ENCODE peak calls at places on chromosomes 11 and 22, in four cellular contexts. D is activated T-cell treated with anti-CD3 and anti-CD28 coated beads for 4 hours; V is stimulated activated CD4-positive, alpha-beta T cell treated with anti-CD3 and anti-CD28 coated beads, Interleukin-15, amount 100 ng/mL, for 24 hours; I is HFF-Myc. Z is an unnamed sample.

GRCh38 chr11:28447226-28447625 is 339.0 kb downstream of the METTL15 start:
- DNase-seq in I (no peak), D (no peak), V (no peak), Z (no peak)

GRCh38 chr22:27223317-27224177 is 566.2 kb downstream of the MIAT start:
- DNase-seq in I (peak), D (no peak), V (no peak), Z (no peak)

GRCh38 chr11:65298655-65299179 is 15.9 kb upstream of the CDC42EP2 start:
- DNase-seq in V (no peak), I (no peak), D (no peak), Z (no peak)

GRCh38 chr22:35352214-35353111 is 28.4 kb upstream of the HMOX1 start:
- DNase-seq in I (no peak), D (no peak), V (peak), Z (peak)

GRCh38 chr11:108224908-108225786 is 2.3 kb downstream of the ATM start:
- DNase-seq in V (peak), D (no peak), I (no peak), Z (no peak)

GRCh38 chr11:12157241-12157661 is 46.9 kb downstream of the MICAL2 start:
- DNase-seq in D (no peak), V (no peak), I (no peak), Z (no peak)

GRCh38 chr11:82859746-82860145 is 40.5 kb downstream of the PRCP start:
- DNase-seq in D (no peak), I (no peak), V (no peak), Z (no peak)

GRCh38 chr11:118164885-118165284 is 11.6 kb downstream of the SCN2B start:
- DNase-seq in I (no peak), V (no peak), D (no peak), Z (no peak)

GRCh38 chr11:74950374-74950969 is 1.4 kb downstream of the SPCS2 start:
- DNase-seq in I (no peak), D (no peak), V (no peak), Z (no peak)

GRCh38 chr22:33807465-33807864 is 112.8 kb downstream of the LARGE1 start:
- DNase-seq in I (no peak), V (no peak), D (no peak), Z (no peak)

GRCh38 chr11:134679592-134679991 is 267.6 kb upstream of the B3GAT1 start:
- DNase-seq in D (no peak), V (no peak), I (no peak), Z (no peak)

GRCh38 chr11:1011320-1011698 is 25.2 kb downstream of the MUC6 start:
- DNase-seq in D (no peak), V (no peak), I (no peak), Z (no peak)

GRCh38 chr11:67117667-67118058 is 1.4 kb upstream of the KDM2A start:
- DNase-seq in I (no peak), V (peak), D (no peak), Z (no peak)

GRCh38 chr11:112784323-112785073 is 176.7 kb upstream of the NCAM1 start:
- DNase-seq in D (no peak), V (no peak), I (no peak), Z (no peak)

GRCh38 chr11:96391698-96392307 is 2.0 kb downstream of the JRKL start:
- DNase-seq in I (no peak), V (no peak), D (no peak), Z (no peak)

GRCh38 chr11:123543796-123544195 is 110.6 kb downstream of the SCN3B start:
- DNase-seq in D (no peak), V (no peak), I (no peak), Z (no peak)

GRCh38 chr11:116517077-116517476 is 255.7 kb downstream of the BUD13 start:
- DNase-seq in V (no peak), D (no peak), I (no peak), Z (no peak)

GRCh38 chr22:38861170-38861874 is 10.7 kb downstream of the CBX6 start:
- DNase-seq in I (no peak), V (peak), D (no peak), Z (no peak)

GRCh38 chr11:124474079-124474478 is 28.6 kb upstream of the OR8B8 start:
- DNase-seq in D (no peak), I (no peak), V (no peak), Z (no peak)

GRCh38 chr11:47980093-47980906 is at the start of gene PTPRJ:
- DNase-seq in V (peak), I (no peak), D (peak), Z (peak)

GRCh38 chr11:22430286-22430685 is 92.1 kb downstream of the SLC17A6 start:
- DNase-seq in D (no peak), V (no peak), I (no peak), Z (no peak)

GRCh38 chr11:62387381-62387780 is 31.5 kb upstream of the SCGB1A1 start:
- DNase-seq in V (no peak), D (no peak), I (no peak), Z (no peak)

GRCh38 chr11:23991140-23991539 is 505.7 kb upstream of the LUZP2 start:
- DNase-seq in I (no peak), V (no peak), D (no peak), Z (no peak)

GRCh38 chr22:47281126-47282106 is 519.0 kb downstream of the TBC1D22A start:
- DNase-seq in D (no peak), V (no peak), I (no peak), Z (no peak)

GRCh38 chr11:12411806-12412727 is 34.7 kb downstream of the PARVA start:
- DNase-seq in V (peak), D (no peak), I (peak), Z (peak)

GRCh38 chr22:30187726-30188407 is 58.7 kb downstream of the LIF start:
- DNase-seq in V (no peak), D (no peak), I (no peak), Z (no peak)

GRCh38 chr11:102846292-102846691 is 2.9 kb upstream of the MMP3 start:
- DNase-seq in D (no peak), V (no peak), I (no peak), Z (no peak)

GRCh38 chr11:79697905-79698304 is 257.1 kb upstream of the TENM4 start:
- DNase-seq in V (no peak), D (no peak), I (no peak), Z (no peak)

GRCh38 chr11:120061761-120062560 is 76.0 kb downstream of the TRIM29 start:
- DNase-seq in I (no peak), V (no peak), D (no peak), Z (no peak)